ENCODE peak calls at places on chromosomes 11 and 22, in seven cellular contexts. W, F, H, R, V, M and U are unnamed samples.

GRCh38 chr11:3105791-3106735 is 48.8 kb upstream of the CARS1 start:
- DNase-seq in M (no peak), H (no peak), V (no peak), R (no peak), F (no peak), W (no peak), U (no peak)

GRCh38 chr11:131235328-131236298 is 134.8 kb upstream of the NTM start:
- DNase-seq in W (no peak), F (no peak), M (no peak), H (no peak), R (no peak), V (no peak), U (no peak)

GRCh38 chr11:115256326-115257197 is 247.7 kb downstream of the CADM1 start:
- DNase-seq in R (peak; percentile 14), W (no peak), M (no peak), V (no peak), H (no peak), F (no peak), U (no peak)

GRCh38 chr11:116114198-116114651 is 610.0 kb upstream of the CADM1 start:
- DNase-seq in H (no peak), W (no peak), F (no peak), V (peak; percentile 31), R (no peak), M (no peak), U (no peak)

GRCh38 chr11:82871646-82872045 is 28.6 kb downstream of the PRCP start:
- DNase-seq in V (no peak), H (no peak), R (no peak), W (no peak), M (no peak), F (no peak), U (no peak)

GRCh38 chr11:587978-588380 is 11.7 kb downstream of the PHRF1 start:
- DNase-seq in H (peak; percentile 17), W (peak; percentile 86), M (no peak), R (no peak), V (no peak), F (peak; percentile 93), U (peak; percentile 93)

GRCh38 chr11:119722281-119722794 is 6.7 kb downstream of the NECTIN1 start:
- DNase-seq in V (no peak), F (no peak), H (peak; percentile 62), M (no peak), R (no peak), W (no peak), U (no peak)

GRCh38 chr11:27413218-27413617 is 50.2 kb upstream of the CCDC34 start:
- DNase-seq in V (no peak), H (no peak), R (no peak), F (no peak), M (peak; percentile 71), W (no peak), U (no peak)

GRCh38 chr11:76603202-76603601 is 67.3 kb downstream of the LRRC32 start:
- DNase-seq in V (no peak), M (no peak), R (no peak), W (no peak), F (no peak), H (no peak), U (no peak)

GRCh38 chr22:44335903-44336803 is 23.4 kb upstream of the SHISAL1 start:
- DNase-seq in F (no peak), W (no peak), R (no peak), V (peak; percentile 34), H (no peak), M (peak; percentile 20), U (peak; percentile 49)

GRCh38 chr11:59802639-59803176 is 7.9 kb downstream of the MRPL16 start:
- DNase-seq in W (peak; percentile 72), V (peak; percentile 45), H (no peak), R (no peak), F (peak; percentile 62), M (peak; percentile 60), U (no peak)

GRCh38 chr11:119319702-119320592 is 3.0 kb upstream of the MCAM start:
- DNase-seq in F (no peak), R (no peak), V (peak; percentile 83), M (no peak), H (no peak), W (no peak), U (no peak)

GRCh38 chr11:44094260-44094868 is 1.1 kb upstream of the EXT2 start:
- DNase-seq in M (peak; percentile 76), H (peak; percentile 36), F (peak; percentile 90), W (peak; percentile 83), V (peak; percentile 92), R (no peak), U (peak; percentile 78)

GRCh38 chr11:76772100-76772782 is 10.9 kb upstream of the TSKU start:
- DNase-seq in W (peak; percentile 50), R (no peak), H (no peak), V (no peak), F (peak; percentile 65), M (no peak), U (peak; percentile 79)

GRCh38 chr22:30742291-30743256 is 47.9 kb downstream of the OSBP2 start:
- DNase-seq in M (no peak), F (no peak), W (peak; percentile 35), R (no peak), H (no peak), V (no peak), U (no peak)

DNA sequence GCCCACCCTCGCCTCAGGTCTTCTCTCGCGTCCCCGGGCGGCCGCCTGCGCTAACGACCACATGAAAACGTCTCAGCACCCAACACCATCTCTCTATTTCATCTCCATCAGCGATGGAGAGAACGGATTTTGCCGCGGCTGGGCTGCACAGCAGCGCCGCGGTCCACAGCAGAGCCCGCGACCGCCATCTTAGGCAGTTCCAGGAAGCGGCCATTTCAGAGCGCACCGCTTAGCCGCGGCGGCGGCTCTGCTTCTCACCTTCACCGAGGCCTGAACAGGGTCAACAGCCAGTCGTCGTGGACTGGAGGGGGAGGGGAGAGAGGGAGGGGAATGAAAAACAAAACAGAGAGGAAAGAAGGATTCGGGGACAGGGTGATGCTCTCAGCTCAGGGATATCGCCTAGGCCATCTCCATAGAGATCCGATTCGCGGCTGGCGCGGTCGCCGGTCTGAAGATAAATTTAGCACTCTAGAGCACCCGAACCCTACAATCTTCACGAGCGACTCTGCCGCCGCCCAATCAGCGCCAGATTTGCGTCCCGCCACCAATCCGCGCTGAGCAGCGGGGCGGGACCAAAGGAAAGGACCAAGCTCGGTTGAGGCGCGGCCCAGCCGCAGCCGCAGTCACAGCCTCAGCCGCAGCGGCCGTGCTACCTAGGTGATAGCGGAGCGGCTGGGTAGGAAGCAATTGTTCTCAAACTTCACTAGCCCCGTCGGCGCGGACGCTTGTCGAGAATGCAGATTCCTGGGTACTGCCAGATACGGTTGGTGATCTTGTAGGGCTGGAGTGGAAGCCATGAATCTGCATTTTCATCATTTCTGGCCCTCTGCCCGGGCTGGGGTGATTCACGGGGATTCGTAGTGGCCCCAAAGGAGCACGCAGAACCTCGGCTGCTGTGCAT is at the start of gene ZBED5:
- DNase-seq in W (peak; percentile 98), R (peak; percentile 99), V (peak; percentile 99), H (peak; percentile 98), F (peak; percentile 97), M (peak; percentile 91), U (peak; percentile 96)
- TF ChIP-seq CTCF in W (peak; percentile 17), R (no peak), V (peak; percentile 32), H (no peak), F (no peak), M (peak; percentile 33), U (peak; percentile 29)

GRCh38 chr22:20055144-20055543 is 24.9 kb upstream of the DGCR8 start:
- DNase-seq in W (no peak), F (no peak), R (no peak), V (no peak), H (no peak), M (no peak), U (no peak)

GRCh38 chr22:20056161-20056560 is 23.9 kb upstream of the DGCR8 start:
- DNase-seq in V (no peak), R (no peak), H (no peak), W (no peak), F (no peak), M (no peak), U (no peak)

GRCh38 chr22:20057596-20058268 is 22.3 kb upstream of the DGCR8 start:
- DNase-seq in H (no peak), R (no peak), F (no peak), V (no peak), M (no peak), W (no peak), U (no peak)

GRCh38 chr22:20055654-20056053 is 24.4 kb upstream of the DGCR8 start:
- DNase-seq in H (no peak), M (no peak), W (no peak), F (no peak), R (no peak), V (no peak), U (no peak)

DNA sequence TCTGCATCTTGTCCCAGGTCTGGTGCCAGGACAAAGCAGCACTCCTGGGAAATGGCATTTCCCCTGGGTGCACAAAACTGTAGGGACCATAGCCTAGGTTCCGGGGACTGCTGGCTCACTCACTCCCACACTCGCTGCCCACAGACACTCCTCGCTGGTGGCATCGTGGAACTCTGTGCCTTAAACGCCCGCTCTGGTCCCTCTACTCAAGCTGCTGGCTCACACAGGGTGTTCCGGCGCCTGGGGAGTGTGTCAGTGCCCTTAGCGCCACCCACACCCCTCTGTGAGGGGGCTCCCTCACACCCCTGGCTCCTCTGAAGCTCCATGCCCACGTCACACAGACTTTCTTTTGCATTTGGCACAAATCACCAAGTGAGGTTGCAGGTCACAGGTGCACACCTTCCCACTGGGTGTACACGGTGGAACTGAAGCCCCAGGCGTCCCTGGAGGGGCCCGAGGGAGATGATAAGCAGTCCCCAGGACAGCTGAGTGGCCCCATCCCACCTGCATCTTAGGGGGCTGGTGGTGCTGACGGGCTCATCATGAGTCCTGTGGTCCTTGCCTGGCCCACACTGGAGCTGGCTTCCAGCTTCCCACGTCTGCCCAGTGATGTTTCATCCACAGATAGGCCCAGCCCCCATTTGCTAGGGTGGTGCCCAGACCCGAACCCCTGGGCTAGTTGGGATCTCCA is 23.2 kb upstream of the DGCR8 start:
- DNase-seq in M (no peak), R (no peak), F (no peak), H (no peak), W (no peak), V (no peak), U (no peak)
- H3K36me3 ChIP-seq in M (peaks cover 15% of the 10 kb centered on the region), R (peaks cover 14% of the 10 kb centered on the region), F (no peaks in the 10 kb centered on the region), H (peaks cover 4% of the 10 kb centered on the region), W (peaks cover 6% of the 10 kb centered on the region), V (no peaks in the 10 kb centered on the region), U (no peaks in the 10 kb centered on the region)

GRCh38 chr11:67071420-67072284 is 15.0 kb downstream of the RHOD start:
- DNase-seq in R (peak; percentile 71), W (peak; percentile 53), V (peak; percentile 89), F (peak; percentile 86), M (no peak), H (peak; percentile 87), U (no peak)
- H3K4me3 ChIP-seq in R (no peak overlapping the region), W (no peak overlapping the region), V (peak overlapping the region; percentile 31), F (no peak overlapping the region), M (no peak overlapping the region), H (no peak overlapping the region), U (no peak overlapping the region)

GRCh38 chr22:27309713-27310112 is 491.8 kb downstream of the MN1 start:
- DNase-seq in R (no peak), H (no peak), V (no peak), W (no peak), F (no peak), M (no peak), U (no peak)

GRCh38 chr22:27311666-27312566 is 489.6 kb downstream of the MN1 start:
- DNase-seq in V (peak; percentile 51), W (no peak), R (no peak), H (no peak), F (no peak), M (no peak), U (no peak)

GRCh38 chr22:27308513-27308912 is 493.0 kb downstream of the MN1 start:
- DNase-seq in F (no peak), W (no peak), R (no peak), H (no peak), V (no peak), M (no peak), U (no peak)

GRCh38 chr22:27312567-27313507 is 488.7 kb downstream of the MN1 start:
- DNase-seq in F (no peak), V (no peak), R (no peak), M (no peak), H (no peak), W (no peak), U (no peak)

GRCh38 chr22:27310966-27311665 is 490.4 kb downstream of the MN1 start:
- DNase-seq in F (no peak), W (no peak), R (no peak), M (no peak), H (no peak), V (peak; percentile 58), U (no peak)
- TF ChIP-seq CTCF in F (no peak), W (no peak), R (no peak), M (no peak), H (no peak), V (no peak), U (no peak)